ENCODE peak calls at places on chromosomes 11 and 22, in five cellular contexts. One of them, this sample, is unnamed.

GRCh38 chr11:16986434-16987204 is 27.6 kb downstream of the PLEKHA7 start:
- DNase-seq in stimulated activated CD4-positive, alpha-beta T cell treated with anti-CD3 and anti-CD28 coated beads, Interleukin-4, amount 100 ng/mL, for 4 hours: peak; percentile 32
- DNase-seq in activated CD8-positive, alpha-beta memory T cell treated with anti-CD3 and anti-CD28 coated beads, Interleukin-2, amount 10 ng/mL, durations not matched to agents 7 days and 5 days: peak; percentile 82
- DNase-seq in memory B cell: no peak
- DNase-seq in hypothalamus: no peak
- DNase-seq in this sample: peak; percentile 29

GRCh38 chr11:102469196-102469821 is 16.7 kb upstream of the TMEM123 start:
- DNase-seq in memory B cell: no peak
- DNase-seq in activated CD8-positive, alpha-beta memory T cell treated with anti-CD3 and anti-CD28 coated beads, Interleukin-2, amount 10 ng/mL, durations not matched to agents 7 days and 5 days: no peak
- DNase-seq in hypothalamus: no peak
- DNase-seq in stimulated activated CD4-positive, alpha-beta T cell treated with anti-CD3 and anti-CD28 coated beads, Interleukin-4, amount 100 ng/mL, for 4 hours: no peak
- DNase-seq in this sample: no peak

GRCh38 chr11:47379317-47379716 is 970 bp upstream of the SPI1 start:
- DNase-seq in hypothalamus: no peak
- DNase-seq in stimulated activated CD4-positive, alpha-beta T cell treated with anti-CD3 and anti-CD28 coated beads, Interleukin-4, amount 100 ng/mL, for 4 hours: no peak
- DNase-seq in activated CD8-positive, alpha-beta memory T cell treated with anti-CD3 and anti-CD28 coated beads, Interleukin-2, amount 10 ng/mL, durations not matched to agents 7 days and 5 days: no peak
- DNase-seq in memory B cell: no peak
- DNase-seq in this sample: no peak

GRCh38 chr11:120590472-120590871 is 78.9 kb downstream of the GRIK4 start:
- DNase-seq in stimulated activated CD4-positive, alpha-beta T cell treated with anti-CD3 and anti-CD28 coated beads, Interleukin-4, amount 100 ng/mL, for 4 hours: no peak
- DNase-seq in activated CD8-positive, alpha-beta memory T cell treated with anti-CD3 and anti-CD28 coated beads, Interleukin-2, amount 10 ng/mL, durations not matched to agents 7 days and 5 days: no peak
- DNase-seq in hypothalamus: no peak
- DNase-seq in memory B cell: no peak
- DNase-seq in this sample: no peak

GRCh38 chr22:50505776-50506610 is 1.5 kb downstream of the LMF2 start:
- DNase-seq in stimulated activated CD4-positive, alpha-beta T cell treated with anti-CD3 and anti-CD28 coated beads, Interleukin-4, amount 100 ng/mL, for 4 hours: no peak
- DNase-seq in memory B cell: no peak
- DNase-seq in hypothalamus: no peak
- DNase-seq in activated CD8-positive, alpha-beta memory T cell treated with anti-CD3 and anti-CD28 coated beads, Interleukin-2, amount 10 ng/mL, durations not matched to agents 7 days and 5 days: peak; percentile 45
- DNase-seq in this sample: no peak

GRCh38 chr11:123137496-123138270 is 57.4 kb downstream of the CLMP start:
- DNase-seq in stimulated activated CD4-positive, alpha-beta T cell treated with anti-CD3 and anti-CD28 coated beads, Interleukin-4, amount 100 ng/mL, for 4 hours: no peak
- DNase-seq in activated CD8-positive, alpha-beta memory T cell treated with anti-CD3 and anti-CD28 coated beads, Interleukin-2, amount 10 ng/mL, durations not matched to agents 7 days and 5 days: no peak
- DNase-seq in hypothalamus: peak; percentile 38
- DNase-seq in memory B cell: no peak
- DNase-seq in this sample: no peak

GRCh38 chr11:7904910-7905309 is 26.2 kb downstream of the OR10A6 start:
- DNase-seq in memory B cell: no peak
- DNase-seq in activated CD8-positive, alpha-beta memory T cell treated with anti-CD3 and anti-CD28 coated beads, Interleukin-2, amount 10 ng/mL, durations not matched to agents 7 days and 5 days: no peak
- DNase-seq in stimulated activated CD4-positive, alpha-beta T cell treated with anti-CD3 and anti-CD28 coated beads, Interleukin-4, amount 100 ng/mL, for 4 hours: no peak
- DNase-seq in hypothalamus: no peak
- DNase-seq in this sample: no peak

GRCh38 chr11:77596626-77597025 is 6.9 kb downstream of the AQP11 start:
- DNase-seq in stimulated activated CD4-positive, alpha-beta T cell treated with anti-CD3 and anti-CD28 coated beads, Interleukin-4, amount 100 ng/mL, for 4 hours: no peak
- DNase-seq in activated CD8-positive, alpha-beta memory T cell treated with anti-CD3 and anti-CD28 coated beads, Interleukin-2, amount 10 ng/mL, durations not matched to agents 7 days and 5 days: no peak
- DNase-seq in memory B cell: no peak
- DNase-seq in hypothalamus: no peak
- DNase-seq in this sample: no peak

GRCh38 chr22:30297276-30298004 is 8.1 kb upstream of the CASTOR1 start:
- DNase-seq in activated CD8-positive, alpha-beta memory T cell treated with anti-CD3 and anti-CD28 coated beads, Interleukin-2, amount 10 ng/mL, durations not matched to agents 7 days and 5 days: no peak
- DNase-seq in stimulated activated CD4-positive, alpha-beta T cell treated with anti-CD3 and anti-CD28 coated beads, Interleukin-4, amount 100 ng/mL, for 4 hours: no peak
- DNase-seq in hypothalamus: no peak
- DNase-seq in memory B cell: no peak
- DNase-seq in this sample: no peak

GRCh38 chr22:45802074-45802473 is 130.4 kb downstream of the ATXN10 start:
- DNase-seq in hypothalamus: no peak
- DNase-seq in stimulated activated CD4-positive, alpha-beta T cell treated with anti-CD3 and anti-CD28 coated beads, Interleukin-4, amount 100 ng/mL, for 4 hours: no peak
- DNase-seq in memory B cell: no peak
- DNase-seq in activated CD8-positive, alpha-beta memory T cell treated with anti-CD3 and anti-CD28 coated beads, Interleukin-2, amount 10 ng/mL, durations not matched to agents 7 days and 5 days: no peak
- DNase-seq in this sample: no peak

GRCh38 chr11:1502168-1502955 is 15.8 kb upstream of the MOB2 start:
- DNase-seq in hypothalamus: no peak
- DNase-seq in stimulated activated CD4-positive, alpha-beta T cell treated with anti-CD3 and anti-CD28 coated beads, Interleukin-4, amount 100 ng/mL, for 4 hours: no peak
- DNase-seq in activated CD8-positive, alpha-beta memory T cell treated with anti-CD3 and anti-CD28 coated beads, Interleukin-2, amount 10 ng/mL, durations not matched to agents 7 days and 5 days: no peak
- DNase-seq in memory B cell: no peak
- DNase-seq in this sample: no peak

GRCh38 chr11:1916986-1917522 is 2.4 kb upstream of the TNNT3 start:
- DNase-seq in memory B cell: no peak
- DNase-seq in stimulated activated CD4-positive, alpha-beta T cell treated with anti-CD3 and anti-CD28 coated beads, Interleukin-4, amount 100 ng/mL, for 4 hours: no peak
- DNase-seq in hypothalamus: no peak
- DNase-seq in activated CD8-positive, alpha-beta memory T cell treated with anti-CD3 and anti-CD28 coated beads, Interleukin-2, amount 10 ng/mL, durations not matched to agents 7 days and 5 days: no peak
- DNase-seq in this sample: no peak

GRCh38 chr11:16841984-16842383 is 103.5 kb downstream of the C11orf58 start:
- DNase-seq in activated CD8-positive, alpha-beta memory T cell treated with anti-CD3 and anti-CD28 coated beads, Interleukin-2, amount 10 ng/mL, durations not matched to agents 7 days and 5 days: no peak
- DNase-seq in stimulated activated CD4-positive, alpha-beta T cell treated with anti-CD3 and anti-CD28 coated beads, Interleukin-4, amount 100 ng/mL, for 4 hours: no peak
- DNase-seq in hypothalamus: no peak
- DNase-seq in memory B cell: no peak
- DNase-seq in this sample: no peak

GRCh38 chr22:17920145-17920605 is 104.2 kb downstream of the MICAL3 start:
- DNase-seq in memory B cell: no peak
- DNase-seq in stimulated activated CD4-positive, alpha-beta T cell treated with anti-CD3 and anti-CD28 coated beads, Interleukin-4, amount 100 ng/mL, for 4 hours: no peak
- DNase-seq in hypothalamus: no peak
- DNase-seq in activated CD8-positive, alpha-beta memory T cell treated with anti-CD3 and anti-CD28 coated beads, Interleukin-2, amount 10 ng/mL, durations not matched to agents 7 days and 5 days: no peak
- DNase-seq in this sample: no peak

This sample was measured in activated T-helper 2 cell treated with anti-CD3 and anti-CD28 coated beads, Interferon-gamma antibody, Interleukin-2, Interleukin-4, amounts not matched to agents 10 μg/mL and 5 μg/mL and 100 μg/mL, durations not matched to agents 14 hours and 24 hours and 36 hours.